ENCODE peak calls at places on chromosome 1, in eight cellular contexts. B, G, Z, P, N, T, D and X are unnamed samples.

GRCh38 chr1:181159451-181160151 is 71.1 kb downstream of the IER5 start:
- DNase-seq in B (peak), G (peak), Z (no peak), P (no peak), N (peak), T (peak), D (no peak), X (peak)

GRCh38 chr1:76238094-76238551 is 163.6 kb downstream of the ST6GALNAC3 start:
- DNase-seq in B (no peak), G (no peak), Z (no peak), P (no peak), N (peak), T (peak), D (no peak), X (no peak)

GRCh38 chr1:42765832-42766722 is 751 bp downstream of the P3H1 start:
- DNase-seq in B (peak), G (peak), Z (peak), P (no peak), N (peak), T (peak), D (no peak), X (peak)

GRCh38 chr1:58874757-58875755 is 91.2 kb upstream of the JUN start:
- DNase-seq in B (peak), G (no peak), Z (peak), P (peak), N (peak), T (peak), D (no peak), X (peak)

GRCh38 chr1:25933479-25934365 is 27.5 kb upstream of the STMN1 start:
- DNase-seq in B (no peak), G (no peak), Z (no peak), P (no peak), N (no peak), T (no peak), D (no peak), X (no peak)

GRCh38 chr1:156055343-156055645 is 712 bp downstream of the LAMTOR2 start:
- DNase-seq in B (no peak), G (no peak), Z (no peak), P (no peak), N (no peak), T (no peak), D (no peak), X (no peak)

GRCh38 chr1:115426990-115427389 is 88.9 kb upstream of the NGF start:
- DNase-seq in B (no peak), G (no peak), Z (no peak), P (no peak), N (no peak), T (no peak), D (no peak), X (no peak)

GRCh38 chr1:226778657-226779058 is 39.6 kb upstream of the ITPKB start:
- DNase-seq in B (no peak), G (peak), Z (no peak), P (peak), N (peak), T (peak), D (no peak), X (no peak)